ENCODE peak calls at places on chromosomes 12 and 14, in five cellular contexts. One of them, this sample, is unnamed.

GRCh38 chr12:120928864-120929652 is 24.9 kb upstream of the SPPL3 start:
- DNase-seq in activated CD4-positive, alpha-beta memory T cell treated with anti-CD3 and anti-CD28 coated beads for 36 hours: peak
- DNase-seq in NCI-H1417: peak
- DNase-seq in AG04450: no peak
- DNase-seq in NAMALWA: no peak
- DNase-seq in this sample: no peak

GRCh38 chr12:52063081-52063985 is 6.4 kb upstream of the ATG101 start:
- DNase-seq in activated CD4-positive, alpha-beta memory T cell treated with anti-CD3 and anti-CD28 coated beads for 36 hours: no peak
- DNase-seq in NCI-H1417: no peak
- DNase-seq in AG04450: no peak
- DNase-seq in NAMALWA: no peak
- DNase-seq in this sample: no peak

GRCh38 chr14:106417224-106418049 is 891.1 kb downstream of the TMEM121 start:
- DNase-seq in activated CD4-positive, alpha-beta memory T cell treated with anti-CD3 and anti-CD28 coated beads for 36 hours: peak
- DNase-seq in NCI-H1417: peak
- DNase-seq in AG04450: no peak
- DNase-seq in NAMALWA: peak
- DNase-seq in this sample: no peak

GRCh38 chr12:96257550-96258392 is 63.6 kb downstream of the ELK3 start:
- DNase-seq in activated CD4-positive, alpha-beta memory T cell treated with anti-CD3 and anti-CD28 coated beads for 36 hours: no peak
- DNase-seq in NCI-H1417: peak
- DNase-seq in AG04450: no peak
- DNase-seq in NAMALWA: no peak
- DNase-seq in this sample: no peak

GRCh38 chr12:115885040-115885439 is 392.5 kb downstream of the MED13L start:
- DNase-seq in activated CD4-positive, alpha-beta memory T cell treated with anti-CD3 and anti-CD28 coated beads for 36 hours: no peak
- DNase-seq in NCI-H1417: peak
- DNase-seq in AG04450: no peak
- DNase-seq in NAMALWA: no peak
- DNase-seq in this sample: no peak

GRCh38 chr12:113766133-113766879 is 199.8 kb downstream of the RBM19 start:
- DNase-seq in activated CD4-positive, alpha-beta memory T cell treated with anti-CD3 and anti-CD28 coated beads for 36 hours: no peak
- DNase-seq in NCI-H1417: peak
- DNase-seq in AG04450: no peak
- DNase-seq in NAMALWA: no peak
- DNase-seq in this sample: no peak

GRCh38 chr14:93706360-93706955 is 81.8 kb downstream of the PRIMA1 start:
- DNase-seq in activated CD4-positive, alpha-beta memory T cell treated with anti-CD3 and anti-CD28 coated beads for 36 hours: no peak
- DNase-seq in NCI-H1417: no peak
- DNase-seq in AG04450: no peak
- DNase-seq in NAMALWA: no peak
- DNase-seq in this sample: no peak

GRCh38 chr14:33945329-33945728 is 5.5 kb downstream of the EGLN3 start:
- DNase-seq in activated CD4-positive, alpha-beta memory T cell treated with anti-CD3 and anti-CD28 coated beads for 36 hours: no peak
- DNase-seq in NCI-H1417: peak
- DNase-seq in AG04450: no peak
- DNase-seq in NAMALWA: no peak
- DNase-seq in this sample: no peak

GRCh38 chr14:34874386-34875030 is 652 bp downstream of the BAZ1A start:
- DNase-seq in activated CD4-positive, alpha-beta memory T cell treated with anti-CD3 and anti-CD28 coated beads for 36 hours: peak
- DNase-seq in NCI-H1417: peak
- DNase-seq in AG04450: no peak
- DNase-seq in NAMALWA: peak
- DNase-seq in this sample: peak

GRCh38 chr12:122097641-122098364 is 19.2 kb downstream of the MLXIP start:
- DNase-seq in activated CD4-positive, alpha-beta memory T cell treated with anti-CD3 and anti-CD28 coated beads for 36 hours: no peak
- DNase-seq in NCI-H1417: peak
- DNase-seq in AG04450: no peak
- DNase-seq in NAMALWA: no peak
- DNase-seq in this sample: no peak